ENCODE peak calls at places on chromosome 4, in nine cellular contexts. U, C, I, Z, X, N, R, K and D are unnamed samples.

GRCh38 chr4:2378898-2379297 is 39.5 kb downstream of the ZFYVE28 start:
- DNase-seq in U (no peak), C (no peak), I (no peak), Z (no peak), X (no peak), N (no peak), R (no peak), K (no peak), D (no peak)

GRCh38 chr4:4202510-4202909 is 24.2 kb downstream of the OTOP1 start:
- DNase-seq in U (no peak), C (no peak), I (no peak), Z (no peak), X (no peak), N (no peak), R (no peak), K (peak; percentile 75), D (no peak)

GRCh38 chr4:94595880-94596483 is 144.2 kb downstream of the PDLIM5 start:
- DNase-seq in U (peak; percentile 72), C (peak; percentile 32), I (peak; percentile 42), Z (peak; percentile 5), X (peak; percentile 52), N (peak; percentile 74), R (no peak), K (peak; percentile 63), D (no peak)

GRCh38 chr4:159047478-159048165 is 55.3 kb upstream of the RAPGEF2 start:
- DNase-seq in U (no peak), C (no peak), I (no peak), Z (peak; percentile 24), X (peak; percentile 92), N (peak; percentile 65), R (no peak), K (no peak), D (no peak)

GRCh38 chr4:175705407-175705806 is 106.7 kb downstream of the GPM6A start:
- DNase-seq in U (peak; percentile 75), C (no peak), I (no peak), Z (no peak), X (peak; percentile 74), N (no peak), R (no peak), K (peak; percentile 21), D (no peak)

GRCh38 chr4:108443585-108443984 is 176.8 kb upstream of the RPL34 start:
- DNase-seq in U (no peak), C (no peak), I (no peak), Z (no peak), X (no peak), N (no peak), R (no peak), K (no peak), D (no peak)

GRCh38 chr4:55722132-55722531 is 86.0 kb upstream of the NMU start:
- DNase-seq in U (no peak), C (no peak), I (no peak), Z (no peak), X (no peak), N (no peak), R (no peak), K (no peak), D (no peak)

GRCh38 chr4:139817657-139818452 is 152.2 kb downstream of the MGST2 start:
- DNase-seq in U (no peak), C (no peak), I (no peak), Z (no peak), X (no peak), N (no peak), R (no peak), K (no peak), D (no peak)

GRCh38 chr4:17447675-17448298 is 64.1 kb downstream of the QDPR start:
- DNase-seq in U (peak; percentile 77), C (peak; percentile 74), I (peak; percentile 68), Z (peak; percentile 63), X (peak; percentile 77), N (peak; percentile 81), R (no peak), K (peak; percentile 84), D (peak; percentile 6)

GRCh38 chr4:54541426-54542118 is 116.2 kb upstream of the KIT start:
- DNase-seq in U (peak; percentile 41), C (no peak), I (no peak), Z (no peak), X (no peak), N (peak; percentile 54), R (no peak), K (no peak), D (no peak)

GRCh38 chr4:31275906-31276305 is 555.7 kb downstream of the PCDH7 start:
- DNase-seq in U (no peak), C (no peak), I (no peak), Z (no peak), X (no peak), N (no peak), R (no peak), K (no peak), D (no peak)

GRCh38 chr4:101199507-101200285 is 147.6 kb downstream of the PPP3CA start:
- DNase-seq in U (peak; percentile 75), C (no peak), I (no peak), Z (no peak), X (peak; percentile 84), N (peak; percentile 83), R (no peak), K (no peak), D (no peak)

GRCh38 chr4:3340703-3341088 is 47.9 kb downstream of the RGS12 start:
- DNase-seq in U (no peak), C (no peak), I (no peak), Z (no peak), X (no peak), N (no peak), R (no peak), K (peak; percentile 41), D (no peak)

GRCh38 chr4:89769856-89770255 is 67.1 kb downstream of the SNCA start:
- DNase-seq in U (no peak), C (no peak), I (no peak), Z (no peak), X (no peak), N (no peak), R (no peak), K (no peak), D (no peak)

GRCh38 chr4:84058201-84058600 is 440.9 kb downstream of the NKX6-1 start:
- DNase-seq in U (no peak), C (no peak), I (no peak), Z (no peak), X (no peak), N (no peak), R (no peak), K (no peak), D (no peak)

GRCh38 chr4:169682360-169683047 is 62.1 kb downstream of the CLCN3 start:
- DNase-seq in U (no peak), C (no peak), I (no peak), Z (no peak), X (no peak), N (peak; percentile 15), R (no peak), K (peak; percentile 33), D (no peak)

GRCh38 chr4:54185871-54186270 is 43.2 kb upstream of the PDGFRA start:
- DNase-seq in U (no peak), C (no peak), I (no peak), Z (no peak), X (no peak), N (no peak), R (no peak), K (no peak), D (no peak)

GRCh38 chr4:177229331-177229730 is 80.3 kb upstream of the NEIL3 start:
- DNase-seq in U (peak; percentile 44), C (no peak), I (no peak), Z (no peak), X (no peak), N (peak; percentile 35), R (no peak), K (no peak), D (no peak)

GRCh38 chr4:152679414-152680281 is at the start of gene TMEM154:
- DNase-seq in U (peak; percentile 73), C (no peak), I (peak; percentile 77), Z (peak; percentile 60), X (peak; percentile 85), N (peak; percentile 53), R (peak; percentile 66), K (peak; percentile 93), D (peak; percentile 43)

GRCh38 chr4:47413515-47413914 is 50.0 kb downstream of the COMMD8 start:
- DNase-seq in U (no peak), C (no peak), I (peak; percentile 11), Z (no peak), X (no peak), N (no peak), R (no peak), K (no peak), D (no peak)

GRCh38 chr4:188295899-188296298 is 156.7 kb downstream of the TRIML1 start:
- DNase-seq in U (no peak), C (no peak), I (no peak), Z (no peak), X (no peak), N (peak; percentile 70), R (no peak), K (peak; percentile 41), D (no peak)

GRCh38 chr4:76091052-76091451 is 16.5 kb downstream of the ART3 start:
- DNase-seq in U (no peak), C (no peak), I (no peak), Z (no peak), X (no peak), N (no peak), R (no peak), K (peak; percentile 71), D (no peak)

GRCh38 chr4:54784188-54784671 is 126.5 kb downstream of the KIT start:
- DNase-seq in U (peak; percentile 71), C (no peak), I (no peak), Z (no peak), X (peak; percentile 34), N (peak; percentile 91), R (peak; percentile 96), K (no peak), D (no peak)

GRCh38 chr4:20984011-20984836 is 284.0 kb downstream of the PACRGL start:
- DNase-seq in U (peak; percentile 3), C (no peak), I (no peak), Z (no peak), X (no peak), N (no peak), R (no peak), K (no peak), D (no peak)

GRCh38 chr4:11635336-11635735 is 206.6 kb upstream of the HS3ST1 start:
- DNase-seq in U (peak; percentile 90), C (peak; percentile 88), I (peak; percentile 73), Z (no peak), X (peak; percentile 93), N (peak; percentile 86), R (no peak), K (peak; percentile 88), D (no peak)

GRCh38 chr4:173057442-173057841 is 111.2 kb upstream of the GALNT7 start:
- DNase-seq in U (no peak), C (no peak), I (no peak), Z (no peak), X (peak; percentile 18), N (peak; percentile 10), R (no peak), K (no peak), D (no peak)